ENCODE peak calls at places on chromosome 11, in seven cellular contexts. H, S, Y, W, K, P and Q are unnamed samples.

GRCh38 chr11:5103066-5103465 is 33.7 kb downstream of the OR52E1 start:
- DNase-seq in P (no peak), Y (no peak), W (no peak), H (no peak), S (no peak), K (no peak), Q (no peak)

GRCh38 chr11:83862691-83863090 is 576.5 kb upstream of the CCDC90B start:
- DNase-seq in W (no peak), K (no peak), P (no peak), S (no peak), Y (no peak), H (no peak), Q (no peak)

GRCh38 chr11:76148207-76148606 is 58.1 kb downstream of the WNT11 start:
- DNase-seq in H (no peak), Y (no peak), S (peak), P (no peak), W (no peak), K (no peak), Q (no peak)

GRCh38 chr11:2581151-2581930 is 118.5 kb downstream of the KCNQ1OT1 start:
- DNase-seq in Y (no peak), P (no peak), S (no peak), H (no peak), K (no peak), W (no peak), Q (peak)

GRCh38 chr11:60939828-60940227 is 12.1 kb downstream of the SLC15A3 start:
- DNase-seq in P (peak), H (no peak), K (peak), W (no peak), S (no peak), Y (no peak), Q (no peak)

GRCh38 chr11:60125962-60126585 is 37.6 kb downstream of the MS4A2 start:
- DNase-seq in W (no peak), H (no peak), P (no peak), Y (no peak), K (no peak), S (peak), Q (no peak)

GRCh38 chr11:952406-953385 is 27.0 kb downstream of the AP2A2 start:
- DNase-seq in Y (no peak), K (peak), H (peak), S (no peak), P (peak), W (no peak), Q (no peak)

GRCh38 chr11:1939006-1939626 is 8.0 kb upstream of the MRPL23 start:
- DNase-seq in P (no peak), S (no peak), H (no peak), W (no peak), K (peak), Y (no peak), Q (peak)

GRCh38 chr11:111325259-111325658 is 26.9 kb downstream of the POU2AF3 start:
- DNase-seq in W (no peak), K (no peak), P (no peak), H (no peak), S (no peak), Y (no peak), Q (no peak)

GRCh38 chr11:84322211-84322610 is 1036.0 kb upstream of the CCDC90B start:
- DNase-seq in K (no peak), S (no peak), W (no peak), Y (no peak), P (no peak), H (no peak), Q (no peak)

GRCh38 chr11:61760946-61761345 is 8.5 kb downstream of the MYRF start:
- DNase-seq in S (no peak), P (no peak), K (no peak), H (no peak), Y (no peak), W (no peak), Q (no peak)

GRCh38 chr11:12243511-12243910 is 133.1 kb downstream of the MICAL2 start:
- DNase-seq in H (no peak), S (no peak), Y (no peak), P (no peak), W (no peak), K (no peak), Q (no peak)

GRCh38 chr11:119666463-119667131 is 62.4 kb downstream of the NECTIN1 start:
- DNase-seq in K (peak), P (peak), W (peak), S (peak), Y (peak), H (peak), Q (peak)

GRCh38 chr11:67268036-67268683 is 1.9 kb downstream of the GRK2 start:
- DNase-seq in K (no peak), Y (no peak), H (no peak), W (peak), P (no peak), S (no peak), Q (no peak)

GRCh38 chr11:5600374-5600851 is 4.0 kb downstream of the TRIM6 start:
- DNase-seq in Y (peak), W (peak), P (peak), S (peak), K (peak), H (peak), Q (peak)

DNA sequence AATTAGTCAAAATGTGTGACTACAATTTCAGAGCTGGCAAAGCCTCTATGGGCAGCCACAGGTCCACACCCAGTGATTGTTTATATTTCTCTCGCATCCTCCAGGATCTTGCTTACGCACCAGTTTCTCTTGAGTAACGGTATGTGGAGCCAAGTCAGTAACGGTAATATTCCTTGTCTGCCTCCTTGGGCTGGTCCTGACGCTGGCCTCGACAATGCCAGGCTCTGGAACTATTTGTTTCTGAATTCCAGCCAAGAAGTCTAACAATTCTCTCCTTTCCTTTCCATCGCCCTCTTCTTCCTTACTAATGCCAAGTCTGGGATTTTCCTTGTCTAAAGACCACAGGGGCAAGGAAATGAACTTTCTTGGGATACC is 10.0 kb upstream of the NUP160 start:
- DNase-seq in S (peak), K (peak), Y (no peak), W (no peak), P (peak), H (no peak), Q (no peak)
- TF ChIP-seq EZH2phosphoT487 in S (no peak), K (no peak), Y (no peak), W (no peak), P (no peak), H (no peak), Q (no peak)

DNA sequence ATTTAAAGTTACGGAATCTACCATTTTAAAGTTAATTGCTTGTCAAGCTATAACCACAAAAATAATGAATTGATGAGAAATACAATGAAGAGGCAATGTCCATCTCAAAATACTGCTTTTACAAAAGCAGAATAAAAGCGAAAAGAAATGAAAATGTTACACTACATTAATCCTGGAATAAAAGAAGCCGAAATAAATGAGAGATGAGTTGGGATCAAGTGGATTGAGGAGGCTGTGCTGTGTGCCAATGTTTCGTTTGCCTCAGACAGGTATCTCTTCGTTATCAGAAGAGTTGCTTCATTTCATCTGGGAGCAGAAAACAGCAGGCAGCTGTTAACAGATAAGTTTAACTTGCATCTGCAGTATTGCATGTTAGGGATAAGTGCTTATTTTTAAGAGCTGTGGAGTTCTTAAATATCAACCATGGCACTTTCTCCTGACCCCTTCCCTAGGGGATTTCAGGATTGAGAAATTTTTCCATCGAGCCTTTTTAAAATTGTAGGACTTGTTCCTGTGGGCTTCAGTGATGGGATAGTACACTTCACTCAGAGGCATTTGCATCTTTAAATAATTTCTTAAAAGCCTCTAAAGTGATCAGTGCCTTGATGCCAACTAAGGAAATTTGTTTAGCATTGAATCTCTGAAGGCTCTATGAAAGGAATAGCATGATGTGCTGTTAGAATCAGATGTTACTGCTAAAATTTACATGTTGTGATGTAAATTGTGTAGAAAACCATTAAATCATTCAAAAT is 4.2 kb downstream of the MALAT1 start:
- DNase-seq in Y (no peak), K (peak), S (no peak), H (no peak), W (peak), P (peak), Q (no peak)
- TF ChIP-seq EZH2phosphoT487 in Y (no peak), K (peak), S (no peak), H (no peak), W (no peak), P (peak), Q (no peak)

GRCh38 chr11:10023202-10023601 is 270.8 kb downstream of the SBF2 start:
- DNase-seq in K (no peak), W (no peak), P (no peak), S (no peak), H (no peak), Y (no peak), Q (no peak)

GRCh38 chr11:10022764-10023163 is 271.3 kb downstream of the SBF2 start:
- DNase-seq in H (no peak), W (no peak), P (no peak), Y (no peak), S (no peak), K (no peak), Q (no peak)

GRCh38 chr11:10021563-10021962 is 272.5 kb downstream of the SBF2 start:
- DNase-seq in W (no peak), K (no peak), S (no peak), P (no peak), Y (peak), H (no peak), Q (peak)

GRCh38 chr11:10017050-10017449 is 277.0 kb downstream of the SBF2 start:
- DNase-seq in K (no peak), Y (no peak), P (no peak), S (no peak), W (no peak), H (no peak), Q (no peak)

GRCh38 chr11:10019906-10020682 is 273.9 kb downstream of the SBF2 start:
- DNase-seq in W (no peak), K (peak), S (no peak), P (peak), H (no peak), Y (peak), Q (no peak)
- TF ChIP-seq EZH2phosphoT487 in W (no peak), K (no peak), S (no peak), P (no peak), H (no peak), Y (no peak), Q (no peak)

DNA sequence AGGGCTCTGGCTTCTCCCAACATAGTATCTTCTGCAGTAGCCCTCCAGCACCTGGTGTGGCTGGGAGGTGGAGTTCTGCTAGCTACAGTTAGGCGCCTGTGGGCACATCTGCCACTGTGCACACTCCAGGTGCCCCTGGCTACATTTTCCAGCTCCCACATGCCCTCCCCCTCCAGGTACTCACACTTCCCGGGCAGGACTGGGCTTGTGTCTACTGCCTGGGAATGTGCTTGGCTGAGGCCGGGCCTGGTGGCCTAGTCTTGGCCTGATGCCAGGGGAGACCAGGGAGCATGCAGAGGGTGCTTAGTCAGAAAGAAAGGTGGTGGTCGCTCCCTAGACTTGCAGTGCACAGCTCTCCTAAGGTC is 15.9 kb downstream of the PHLDB1 start:
- DNase-seq in Y (no peak), S (peak), K (peak), W (no peak), P (no peak), H (no peak), Q (peak)
- TF ChIP-seq EZH2phosphoT487 in Y (no peak), S (no peak), K (no peak), W (no peak), P (no peak), H (no peak), Q (no peak)

GRCh38 chr11:131077340-131077739 is 161.1 kb upstream of the SNX19 start:
- DNase-seq in P (no peak), K (peak), H (no peak), S (peak), Y (no peak), W (no peak), Q (no peak)
- TF ChIP-seq EZH2phosphoT487 in P (no peak), K (no peak), H (no peak), S (no peak), Y (no peak), W (no peak), Q (no peak)

DNA sequence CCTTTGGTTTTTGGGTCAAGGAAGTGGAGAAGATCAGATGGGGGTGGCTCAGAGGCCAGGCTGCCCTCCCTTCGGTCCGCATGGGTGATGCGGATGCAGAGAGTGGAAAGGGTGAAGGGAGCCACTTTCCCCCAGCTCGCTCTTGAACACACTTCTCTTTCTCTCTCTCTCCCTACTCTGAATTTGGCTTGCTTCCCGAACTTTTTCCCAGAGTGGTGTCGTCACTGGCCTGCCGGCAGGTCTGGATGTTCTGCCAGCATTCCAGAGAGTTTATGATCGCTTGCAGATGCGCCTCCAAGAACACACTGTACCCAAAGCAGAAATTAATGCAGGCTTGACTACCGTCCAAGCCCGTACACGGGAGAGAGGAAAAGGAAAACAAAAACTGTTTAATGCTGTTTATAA is 103.2 kb downstream of the ZBTB16 start:
- DNase-seq in P (peak), S (peak), Y (no peak), K (peak), W (no peak), H (no peak), Q (peak)
- TF ChIP-seq EZH2phosphoT487 in P (no peak), S (no peak), Y (no peak), K (no peak), W (no peak), H (no peak), Q (no peak)

DNA sequence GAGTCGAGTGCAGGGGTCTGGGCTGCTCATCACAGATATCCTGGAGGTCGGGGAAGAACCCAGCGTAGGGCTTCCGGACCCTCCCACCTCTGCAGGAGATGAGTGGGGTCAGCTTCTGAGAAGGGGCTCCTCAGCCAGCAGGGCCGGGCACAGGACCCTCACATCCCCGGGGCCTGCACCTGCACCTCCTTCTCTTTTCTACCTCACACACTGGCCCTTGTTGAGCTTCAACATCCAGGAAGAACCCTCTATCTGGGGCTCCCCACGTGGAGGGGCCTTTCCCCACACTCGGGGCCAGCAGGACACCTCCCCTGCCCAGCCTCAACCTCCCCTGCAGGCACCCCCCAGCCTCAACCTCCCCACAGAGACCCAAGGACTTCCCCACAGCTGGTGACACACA is 299.4 kb downstream of the CTTN start:
- DNase-seq in Y (no peak), K (no peak), W (no peak), P (no peak), S (no peak), H (no peak), Q (no peak)
- TF ChIP-seq EZH2phosphoT487 in Y (no peak), K (no peak), W (no peak), P (no peak), S (no peak), H (no peak), Q (no peak)